ENCODE peak calls at places on chromosomes 5 and 9, in four cellular contexts. S is HEK293T, T is breast epithelium, O is NCI-H69. K is an unnamed sample.

GRCh38 chr5:115461506-115462290 is 82.9 kb downstream of the FEM1C start:
- DNase-seq in T (no peak), S (no peak), O (no peak), K (no peak)

GRCh38 chr5:103232393-103232999 is 26.1 kb upstream of the MACIR start:
- DNase-seq in S (peak), T (no peak), O (peak), K (no peak)

GRCh38 chr5:155554500-155554899 is 540.9 kb downstream of the KIF4B start:
- DNase-seq in O (no peak), S (no peak), T (no peak), K (no peak)

GRCh38 chr9:14926941-14927624 is 16.9 kb upstream of the FREM1 start:
- DNase-seq in O (no peak), S (no peak), T (no peak), K (no peak)

GRCh38 chr9:98538626-98539031 is 170.1 kb downstream of the GABBR2 start:
- DNase-seq in S (no peak), O (peak), T (peak), K (no peak)

GRCh38 chr5:543755-544674 is 19.8 kb upstream of the SLC9A3 start:
- DNase-seq in S (no peak), T (no peak), O (peak), K (no peak)

GRCh38 chr5:33549982-33550567 is 109.3 kb downstream of the TARS1 start:
- DNase-seq in T (no peak), O (no peak), S (no peak), K (no peak)

GRCh38 chr9:128254855-128255759 is 20.7 kb downstream of the GOLGA2 start:
- DNase-seq in S (peak), O (peak), T (no peak), K (peak)

GRCh38 chr5:6194261-6194875 is 184.0 kb downstream of the MED10 start:
- DNase-seq in T (no peak), S (no peak), O (no peak), K (no peak)

GRCh38 chr5:173527671-173528070 is 88.8 kb downstream of the BOD1 start:
- DNase-seq in S (no peak), T (no peak), O (no peak), K (no peak)

GRCh38 chr5:37722236-37723146 is 117.3 kb downstream of the GDNF start:
- DNase-seq in O (no peak), T (no peak), S (no peak), K (no peak)

GRCh38 chr5:15574806-15575205 is 74.8 kb downstream of the FBXL7 start:
- DNase-seq in S (no peak), T (no peak), O (no peak), K (no peak)

GRCh38 chr9:4798281-4798680 is 5.5 kb downstream of the RCL1 start:
- DNase-seq in S (no peak), O (peak), T (no peak), K (no peak)

GRCh38 chr5:96517294-96517693 is 84.2 kb upstream of the PCSK1 start:
- DNase-seq in O (peak), T (no peak), S (no peak), K (no peak)

GRCh38 chr9:96649620-96650323 is 5.3 kb downstream of the PRXL2C start:
- DNase-seq in O (no peak), S (no peak), T (no peak), K (no peak)

GRCh38 chr9:112890106-112891081 is at the start of gene SLC46A2:
- DNase-seq in T (no peak), O (peak), S (no peak), K (no peak)

GRCh38 chr9:102551346-102551745 is 443.8 kb upstream of the CYLC2 start:
- DNase-seq in O (no peak), S (no peak), T (no peak), K (no peak)

GRCh38 chr5:105903069-105903468 is 1767.7 kb downstream of the EFNA5 start:
- DNase-seq in T (no peak), S (no peak), O (peak), K (no peak)

GRCh38 chr5:131109540-131110255 is 55.4 kb downstream of the HINT1 start:
- DNase-seq in O (peak), T (no peak), S (peak), K (peak)

GRCh38 chr5:56506586-56506985 is 273.5 kb upstream of the ANKRD55 start:
- DNase-seq in T (no peak), O (no peak), S (no peak), K (no peak)

GRCh38 chr9:97809666-97810344 is 43.2 kb upstream of the FOXE1 start:
- DNase-seq in O (peak), T (no peak), S (no peak), K (no peak)

GRCh38 chr9:4344946-4345345 is 45.1 kb upstream of the GLIS3 start:
- DNase-seq in S (no peak), O (no peak), T (no peak), K (no peak)

GRCh38 chr5:38660194-38660668 is 103.8 kb upstream of the LIFR start:
- DNase-seq in T (peak), O (peak), S (peak), K (peak)

GRCh38 chr9:135562235-135562745 is 734 bp downstream of the PAEP start:
- DNase-seq in T (no peak), O (no peak), S (no peak), K (no peak)

GRCh38 chr9:134413890-134414731 is 87.9 kb downstream of the RXRA start:
- DNase-seq in T (no peak), S (peak), O (peak), K (peak)

GRCh38 chr9:77847626-77848025 is 184.0 kb downstream of the GNAQ start:
- DNase-seq in O (no peak), T (no peak), S (no peak), K (no peak)

GRCh38 chr5:78509884-78510769 is 138.4 kb downstream of the LHFPL2 start:
- DNase-seq in S (peak), O (peak), T (peak), K (no peak)

GRCh38 chr5:88715503-88715902 is 167.5 kb downstream of the MEF2C start:
- DNase-seq in O (no peak), S (no peak), T (no peak), K (no peak)

GRCh38 chr9:132806723-132807421 is 71.2 kb downstream of the AK8 start:
- DNase-seq in T (peak), S (no peak), O (no peak), K (peak)

GRCh38 chr5:92553326-92553725 is 1027.7 kb downstream of the NR2F1-AS1 start:
- DNase-seq in S (no peak), O (no peak), T (no peak), K (no peak)

GRCh38 chr5:88879724-88880123 is 3.3 kb downstream of the MEF2C start:
- DNase-seq in S (no peak), O (no peak), T (no peak), K (no peak)

GRCh38 chr5:83895860-83896259 is 175.2 kb upstream of the HAPLN1 start:
- DNase-seq in T (no peak), S (no peak), O (no peak), K (no peak)